ENCODE peak calls at places on chromosomes 11 and 22, in five cellular contexts. W, K, H, L and C are unnamed samples.
A peak's percentile ranks its signal among the peaks of the same experiment; 100 is the strongest.

GRCh38 chr22:25566812-25567211 is 2.3 kb downstream of the GRK3 start:
- DNase-seq in L (no peak), W (no peak), K (no peak), H (no peak), C (no peak)

GRCh38 chr11:36431429-36432092 is 78.5 kb downstream of the TRAF6 start:
- DNase-seq in W (peak; percentile 86), K (no peak), L (no peak), H (peak; percentile 63), C (peak; percentile 60)

GRCh38 chr22:19982991-19983578 is 33.5 kb downstream of the ARVCF start:
- DNase-seq in W (no peak), H (peak; percentile 64), L (no peak), K (no peak), C (no peak)

GRCh38 chr22:42178910-42179495 is 48.4 kb upstream of the CYP2D6 start:
- DNase-seq in W (no peak), K (no peak), L (no peak), H (no peak), C (no peak)

GRCh38 chr22:26590525-26590858 is 560 bp upstream of the TPST2 start:
- DNase-seq in L (peak; percentile 26), W (no peak), K (no peak), H (no peak), C (no peak)

GRCh38 chr11:69356703-69357457 is 62.9 kb downstream of the MYEOV start:
- DNase-seq in W (no peak), K (no peak), L (peak; percentile 13), H (no peak), C (peak; percentile 15)

GRCh38 chr11:72771507-72771906 is 19.3 kb upstream of the ARAP1 start:
- DNase-seq in H (no peak), K (no peak), L (no peak), W (no peak), C (no peak)

GRCh38 chr22:50672471-50673230 is at the start of gene SHANK3:
- DNase-seq in W (no peak), K (no peak), H (no peak), L (no peak), C (peak; percentile 64)

GRCh38 chr11:109405671-109406070 is 16.3 kb upstream of the C11orf87 start:
- DNase-seq in W (no peak), H (no peak), L (no peak), K (no peak), C (no peak)

GRCh38 chr11:76669901-76670474 is 559 bp downstream of the LRRC32 start:
- DNase-seq in W (no peak), L (peak; percentile 49), H (peak; percentile 75), K (peak; percentile 20), C (no peak)

GRCh38 chr11:76671626-76672309 is 1.2 kb upstream of the LRRC32 start:
- DNase-seq in H (no peak), L (no peak), K (no peak), W (no peak), C (no peak)

GRCh38 chr11:76672431-76673163 is 2.0 kb upstream of the LRRC32 start:
- DNase-seq in H (no peak), K (no peak), L (no peak), W (no peak), C (no peak)

GRCh38 chr11:76670475-76671235 is at the start of gene LRRC32:
- DNase-seq in L (peak; percentile 67), W (no peak), H (peak; percentile 84), K (no peak), C (peak; percentile 55)

GRCh38 chr11:76671236-76671590 is 666 bp upstream of the LRRC32 start:
- DNase-seq in W (no peak), K (no peak), L (no peak), H (no peak), C (no peak)
- H3K4me3 ChIP-seq in W (peak overlapping the region; percentile 59), K (peak overlapping the region; percentile 67), L (peak overlapping the region; percentile 58), H (no peak overlapping the region), C (no peak overlapping the region)

GRCh38 chr11:48105096-48105990 is 111.3 kb upstream of the OR4B1 start:
- DNase-seq in K (no peak), L (no peak), W (no peak), H (no peak), C (no peak)
- H3K4me3 ChIP-seq in K (no peak overlapping the region), L (no peak overlapping the region), W (no peak overlapping the region), H (no peak overlapping the region), C (no peak overlapping the region)

GRCh38 chr22:45455212-45455611 is 41.7 kb downstream of the RIBC2 start:
- DNase-seq in W (no peak), L (no peak), K (no peak), H (no peak), C (no peak)

GRCh38 chr22:45455621-45456020 is 42.1 kb downstream of the RIBC2 start:
- DNase-seq in W (no peak), K (no peak), H (no peak), L (no peak), C (no peak)

GRCh38 chr22:45459235-45459634 is 43.4 kb upstream of the FBLN1 start:
- DNase-seq in K (no peak), L (no peak), H (peak; percentile 29), W (no peak), C (no peak)

GRCh38 chr22:45458532-45458931 is 44.2 kb upstream of the FBLN1 start:
- DNase-seq in L (no peak), W (no peak), H (no peak), K (no peak), C (no peak)

GRCh38 chr22:45456811-45457210 is 43.3 kb downstream of the RIBC2 start:
- DNase-seq in L (no peak), K (no peak), W (no peak), H (no peak), C (no peak)
- H3K4me3 ChIP-seq in L (no peak overlapping the region), K (no peak overlapping the region), W (no peak overlapping the region), H (no peak overlapping the region), C (no peak overlapping the region)

GRCh38 chr11:110565690-110566336 is 136.1 kb downstream of the FDX1 start:
- DNase-seq in K (no peak), L (no peak), H (no peak), W (no peak), C (peak; percentile 38)
- H3K4me3 ChIP-seq in K (no peak overlapping the region), L (no peak overlapping the region), H (no peak overlapping the region), W (no peak overlapping the region), C (no peak overlapping the region)

GRCh38 chr11:111372538-111372937 is 6.5 kb downstream of the POU2AF1 start:
- DNase-seq in K (no peak), W (no peak), H (no peak), L (no peak), C (no peak)
- H3K4me3 ChIP-seq in K (no peak overlapping the region), W (no peak overlapping the region), H (no peak overlapping the region), L (no peak overlapping the region), C (no peak overlapping the region)

GRCh38 chr11:66567787-66568123 is 651 bp downstream of the CTSF start:
- DNase-seq in W (no peak), L (no peak), H (no peak), K (no peak), C (no peak)
- H3K4me3 ChIP-seq in W (peak overlapping the region; percentile 68), L (peak overlapping the region; percentile 73), H (peak overlapping the region; percentile 69), K (peak overlapping the region; percentile 77), C (no peak overlapping the region)

DNA sequence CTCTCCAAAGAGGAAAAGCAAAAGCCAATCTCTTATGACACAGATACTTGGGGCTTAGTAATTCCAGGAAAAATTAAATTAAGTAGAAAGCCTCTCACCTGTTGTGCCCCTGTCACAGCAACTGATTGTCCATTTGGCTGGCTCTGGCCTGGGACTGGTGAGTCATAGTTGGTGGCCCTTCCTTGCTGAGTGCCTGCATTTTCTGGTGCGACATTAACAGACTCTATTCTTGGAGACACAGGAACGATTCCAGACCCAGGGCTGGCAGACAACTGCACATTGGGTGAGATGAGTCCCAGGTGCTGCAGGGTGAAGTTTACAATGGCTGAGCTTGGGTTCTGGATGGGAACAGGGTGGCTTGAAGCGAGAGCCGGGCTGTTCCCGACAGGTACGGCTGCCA is 15.6 kb downstream of the E2F8 start:
- DNase-seq in W (no peak), K (no peak), H (no peak), L (no peak), C (no peak)
- H3K4me3 ChIP-seq in W (no peak overlapping the region), K (no peak overlapping the region), H (no peak overlapping the region), L (no peak overlapping the region), C (no peak overlapping the region)

GRCh38 chr22:17086750-17087149 is 1.9 kb downstream of the IL17RA start:
- DNase-seq in W (no peak), K (no peak), H (no peak), L (no peak), C (no peak)
- H3K4me3 ChIP-seq in W (no peak overlapping the region), K (no peak overlapping the region), H (no peak overlapping the region), L (peak overlapping the region; percentile 91), C (no peak overlapping the region)